ENCODE peak calls at places on chromosome 7, in four cellular contexts. Q, Z, N and X are unnamed samples.

GRCh38 chr7:97819161-97819560 is 53.0 kb downstream of the ASNS start:
- DNase-seq in Q (peak; percentile 31), Z (no peak), N (no peak), X (no peak)

GRCh38 chr7:145848691-145849090 is 267.9 kb upstream of the CNTNAP2 start:
- DNase-seq in Q (peak; percentile 25), Z (peak; percentile 29), N (peak; percentile 6), X (no peak)

GRCh38 chr7:13179011-13179574 is 491.7 kb downstream of the ARL4A start:
- DNase-seq in Q (peak; percentile 30), Z (no peak), N (peak; percentile 8), X (no peak)

GRCh38 chr7:41621953-41622831 is 80.7 kb downstream of the INHBA start:
- DNase-seq in Q (peak; percentile 39), Z (no peak), N (no peak), X (no peak)

GRCh38 chr7:36994456-36995112 is 270.3 kb upstream of the AOAH start:
- DNase-seq in Q (no peak), Z (no peak), N (peak; percentile 1), X (no peak)

GRCh38 chr7:129832701-129833227 is 120.0 kb downstream of the UBE2H start:
- DNase-seq in Q (no peak), Z (no peak), N (no peak), X (no peak)

GRCh38 chr7:17041324-17041723 is 159.5 kb upstream of the AGR3 start:
- DNase-seq in Q (peak; percentile 87), Z (no peak), N (peak; percentile 97), X (no peak)

GRCh38 chr7:116736927-116737715 is 65.1 kb downstream of the MET start:
- DNase-seq in Q (no peak), Z (peak; percentile 37), N (peak; percentile 52), X (no peak)

GRCh38 chr7:108358553-108358952 is 97.7 kb downstream of the NRCAM start:
- DNase-seq in Q (peak; percentile 87), Z (peak; percentile 83), N (peak; percentile 95), X (no peak)

GRCh38 chr7:77313086-77313485 is 103.1 kb downstream of the GSAP start:
- DNase-seq in Q (no peak), Z (no peak), N (no peak), X (no peak)

GRCh38 chr7:6181136-6181535 is 91.3 kb downstream of the CYTH3 start:
- DNase-seq in Q (no peak), Z (no peak), N (no peak), X (no peak)

GRCh38 chr7:139914306-139914747 is 85.3 kb downstream of the TBXAS1 start:
- DNase-seq in Q (peak; percentile 52), Z (no peak), N (peak; percentile 72), X (no peak)

GRCh38 chr7:45031829-45032228 is 31.8 kb downstream of the CCM2 start:
- DNase-seq in Q (no peak), Z (no peak), N (no peak), X (no peak)

GRCh38 chr7:27933691-27934565 is 194.0 kb downstream of the TAX1BP1 start:
- DNase-seq in Q (peak; percentile 43), Z (no peak), N (peak; percentile 21), X (no peak)

GRCh38 chr7:67402280-67402679 is 405.6 kb downstream of the TYW1 start:
- DNase-seq in Q (no peak), Z (no peak), N (no peak), X (no peak)

GRCh38 chr7:92763636-92764423 is 72.5 kb downstream of the CDK6 start:
- DNase-seq in Q (peak; percentile 95), Z (peak; percentile 76), N (peak; percentile 80), X (no peak)

GRCh38 chr7:36638586-36639265 is 85.6 kb downstream of the AOAH start:
- DNase-seq in Q (no peak), Z (no peak), N (no peak), X (no peak)

GRCh38 chr7:101121996-101122932 is 4.6 kb upstream of the SERPINE1 start:
- DNase-seq in Q (peak; percentile 87), Z (peak; percentile 90), N (peak; percentile 99), X (no peak)

GRCh38 chr7:6416516-6417145 is 31.1 kb downstream of the DAGLB start:
- DNase-seq in Q (peak; percentile 50), Z (no peak), N (peak; percentile 61), X (no peak)

GRCh38 chr7:47284691-47285246 is 297.1 kb downstream of the TNS3 start:
- DNase-seq in Q (no peak), Z (no peak), N (no peak), X (no peak)

GRCh38 chr7:16028651-16029050 is 342.2 kb upstream of the MEOX2 start:
- DNase-seq in Q (no peak), Z (no peak), N (no peak), X (no peak)

GRCh38 chr7:135618510-135618909 is 43.8 kb upstream of the STMP1 start:
- DNase-seq in Q (no peak), Z (no peak), N (no peak), X (no peak)

GRCh38 chr7:13262929-13263530 is 575.6 kb downstream of the ARL4A start:
- DNase-seq in Q (peak; percentile 74), Z (peak; percentile 57), N (peak; percentile 68), X (no peak)

GRCh38 chr7:109020251-109020650 is 450.6 kb downstream of the DNAJB9 start:
- DNase-seq in Q (no peak), Z (no peak), N (no peak), X (no peak)

GRCh38 chr7:134827889-134828288 is 48.5 kb downstream of the CALD1 start:
- DNase-seq in Q (no peak), Z (no peak), N (peak; percentile 96), X (no peak)

GRCh38 chr7:52257890-52258289 is 777.5 kb upstream of the POM121L12 start:
- DNase-seq in Q (no peak), Z (no peak), N (no peak), X (no peak)

GRCh38 chr7:20298486-20298901 is 32.2 kb upstream of the ITGB8 start:
- DNase-seq in Q (no peak), Z (no peak), N (peak; percentile 33), X (no peak)

GRCh38 chr7:7829667-7830066 is 111.3 kb upstream of the RPA3 start:
- DNase-seq in Q (no peak), Z (peak; percentile 54), N (no peak), X (no peak)

GRCh38 chr7:93117852-93118530 is at the start of gene SAMD9:
- DNase-seq in Q (peak; percentile 83), Z (peak; percentile 48), N (peak; percentile 93), X (no peak)

GRCh38 chr7:78125884-78126283 is 327.3 kb downstream of the PHTF2 start:
- DNase-seq in Q (peak; percentile 73), Z (no peak), N (peak; percentile 39), X (no peak)

GRCh38 chr7:87934699-87935372 is 785 bp downstream of the ADAM22 start:
- DNase-seq in Q (no peak), Z (peak; percentile 23), N (peak; percentile 28), X (peak; percentile 19)

GRCh38 chr7:27739914-27740448 is at the start of gene TAX1BP1:
- DNase-seq in Q (peak; percentile 93), Z (peak; percentile 97), N (peak; percentile 93), X (peak; percentile 92)

GRCh38 chr7:148963583-148964509 is 64.5 kb downstream of the PDIA4 start:
- DNase-seq in Q (peak; percentile 31), Z (no peak), N (peak; percentile 18), X (no peak)

GRCh38 chr7:37665352-37666022 is 18.1 kb upstream of the GPR141 start:
- DNase-seq in Q (no peak), Z (no peak), N (no peak), X (no peak)

DNA sequence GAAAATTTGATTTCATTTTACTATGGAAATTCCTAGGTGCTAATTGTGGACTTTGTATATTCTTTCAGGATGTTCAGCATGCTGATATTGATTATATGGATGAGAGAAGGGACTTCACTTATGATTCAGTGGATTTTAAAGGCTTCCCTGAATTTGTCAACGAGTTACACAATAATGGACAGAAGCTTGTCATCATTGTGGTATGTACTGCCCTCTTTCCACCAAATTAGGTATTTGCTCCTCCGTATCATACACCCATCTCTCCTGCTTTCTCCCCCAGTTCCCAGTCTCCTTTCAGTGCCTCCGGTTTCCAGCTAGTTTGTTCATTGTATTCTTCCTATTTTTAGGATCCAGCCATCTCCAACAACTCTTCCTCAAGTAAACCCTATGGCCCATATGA is 34.6 kb downstream of the MGAM start:
- DNase-seq in Q (peak; percentile 47), Z (no peak), N (peak; percentile 81), X (no peak)
- TF ChIP-seq CTCF in Q (peak; percentile 25), Z (peak; percentile 7), N (no peak), X (no peak)

DNA sequence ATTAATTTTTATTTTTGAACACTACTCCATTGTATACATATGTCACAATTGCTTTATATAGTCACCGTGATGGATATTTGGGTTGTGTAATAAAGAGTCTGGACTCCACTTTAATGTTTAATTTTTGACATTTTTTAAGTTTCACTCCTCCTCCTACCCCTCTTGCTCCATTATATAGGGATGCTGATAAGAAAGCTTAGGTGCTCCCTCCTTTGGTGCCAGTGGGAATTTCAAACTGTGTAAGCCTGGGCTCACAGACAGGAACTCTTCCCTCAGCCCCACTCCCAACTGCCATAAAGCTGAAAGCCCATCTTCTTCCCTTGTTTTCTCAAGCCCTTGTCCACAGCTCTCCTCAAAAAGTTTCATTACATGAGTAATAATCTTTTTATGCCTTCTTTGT is 47.6 kb downstream of the TWIST1 start:
- DNase-seq in Q (peak; percentile 42), Z (no peak), N (peak; percentile 22), X (no peak)
- TF ChIP-seq CTCF in Q (peak; percentile 47), Z (no peak), N (no peak), X (no peak)

GRCh38 chr7:142909921-142910521 is 23.5 kb downstream of the TRPV5 start:
- DNase-seq in Q (no peak), Z (peak; percentile 51), N (no peak), X (no peak)

GRCh38 chr7:142908290-142908689 is 22.7 kb upstream of the TRPV6 start:
- DNase-seq in Q (no peak), Z (no peak), N (no peak), X (no peak)

GRCh38 chr7:142906643-142907042 is 21.1 kb upstream of the TRPV6 start:
- DNase-seq in Q (no peak), Z (no peak), N (no peak), X (no peak)

GRCh38 chr7:142905759-142906158 is 20.2 kb upstream of the TRPV6 start:
- DNase-seq in Q (no peak), Z (no peak), N (no peak), X (no peak)

DNA sequence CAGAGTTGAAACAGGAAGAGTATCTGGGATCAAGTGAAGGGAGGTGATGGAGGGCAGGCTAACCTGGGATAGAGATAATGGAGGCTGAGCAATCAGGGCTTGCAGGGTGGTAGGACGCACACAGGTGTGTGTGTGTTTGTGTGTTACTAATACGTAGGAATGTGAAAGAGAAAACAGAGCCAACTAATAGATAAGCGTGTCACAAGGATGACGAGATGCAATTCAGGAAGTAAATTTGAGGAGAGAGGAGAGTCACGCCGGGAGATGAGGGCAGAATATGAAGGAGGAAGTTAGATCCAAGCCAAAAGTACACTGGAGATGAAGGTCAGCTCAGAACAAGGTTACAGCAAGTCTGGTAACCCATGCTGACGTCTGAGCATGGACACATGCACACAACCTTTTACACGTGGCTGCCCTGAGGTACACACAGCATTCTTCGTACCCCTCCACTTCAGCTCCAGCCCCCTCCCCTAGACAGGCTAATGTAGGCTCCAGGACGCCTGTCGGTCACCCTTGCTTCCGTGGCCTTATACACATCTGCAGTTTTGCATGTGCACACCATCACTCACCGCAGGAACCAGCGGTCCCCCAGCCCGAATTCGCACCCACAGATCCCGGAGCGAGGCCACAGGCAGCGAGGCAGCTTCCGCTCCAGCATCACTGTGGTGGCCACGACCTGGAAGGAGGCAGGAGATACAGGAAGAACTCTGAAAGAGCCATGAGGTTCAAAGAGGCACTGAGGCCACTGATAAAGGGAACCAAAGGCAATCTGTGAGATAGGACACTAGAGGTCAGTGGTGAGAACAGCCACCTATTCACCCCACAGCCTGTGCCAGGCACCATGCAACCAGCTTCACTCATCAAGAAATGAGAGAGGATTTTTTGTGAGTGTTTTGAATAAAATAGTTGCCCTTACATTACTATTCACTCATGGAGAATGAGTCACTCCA is 23.7 kb upstream of the TRPV6 start:
- DNase-seq in Q (no peak), Z (peak; percentile 42), N (peak; percentile 3), X (no peak)
- TF ChIP-seq CTCF in Q (peak; percentile 46), Z (peak; percentile 34), N (peak; percentile 7), X (no peak)

GRCh38 chr7:71871446-71871845 is 540.7 kb downstream of the CALN1 start:
- DNase-seq in Q (no peak), Z (no peak), N (no peak), X (no peak)
- TF ChIP-seq CTCF in Q (peak; percentile 29), Z (peak; percentile 27), N (no peak), X (no peak)